ENCODE peak calls at places on chromosomes 7 and 10, in eight cellular contexts. J, Z, X, C, R, G, N and A are unnamed samples.

GRCh38 chr10:130801784-130802183 is 509.7 kb downstream of the TCERG1L start:
- DNase-seq in J (no peak), Z (no peak), X (no peak), C (no peak), R (no peak), G (no peak), N (no peak), A (no peak)

GRCh38 chr7:106285801-106286492 is 1.2 kb upstream of the NAMPT start:
- DNase-seq in J (no peak), Z (peak; percentile 75), X (no peak), C (no peak), R (no peak), G (peak; percentile 73), N (no peak), A (no peak)

GRCh38 chr7:159093351-159093971 is 51.2 kb downstream of the VIPR2 start:
- DNase-seq in J (peak; percentile 61), Z (no peak), X (no peak), C (no peak), R (no peak), G (no peak), N (no peak), A (no peak)

GRCh38 chr7:25382175-25382574 is 153.9 kb upstream of the NPVF start:
- DNase-seq in J (no peak), Z (no peak), X (no peak), C (no peak), R (no peak), G (no peak), N (no peak), A (no peak)

GRCh38 chr7:4102231-4102841 is 579.8 kb upstream of the FOXK1 start:
- DNase-seq in J (no peak), Z (no peak), X (no peak), C (no peak), R (no peak), G (no peak), N (no peak), A (no peak)

GRCh38 chr10:110797416-110797815 is 74.3 kb upstream of the PDCD4 start:
- DNase-seq in J (no peak), Z (no peak), X (no peak), C (no peak), R (no peak), G (no peak), N (no peak), A (no peak)

GRCh38 chr10:70544431-70545340 is 57.9 kb downstream of the PRF1 start:
- DNase-seq in J (no peak), Z (no peak), X (no peak), C (no peak), R (no peak), G (no peak), N (no peak), A (no peak)

GRCh38 chr10:89837173-89838001 is 136.0 kb downstream of the KIF20B start:
- DNase-seq in J (peak; percentile 67), Z (peak; percentile 55), X (peak; percentile 32), C (no peak), R (peak; percentile 69), G (peak; percentile 8), N (peak; percentile 22), A (peak; percentile 11)

GRCh38 chr10:62021116-62021515 is 119.6 kb downstream of the ARID5B start:
- DNase-seq in J (no peak), Z (no peak), X (no peak), C (no peak), R (no peak), G (no peak), N (no peak), A (no peak)

GRCh38 chr10:99853655-99854054 is 71.2 kb downstream of the ABCC2 start:
- DNase-seq in J (no peak), Z (no peak), X (no peak), C (no peak), R (no peak), G (no peak), N (no peak), A (no peak)

DNA sequence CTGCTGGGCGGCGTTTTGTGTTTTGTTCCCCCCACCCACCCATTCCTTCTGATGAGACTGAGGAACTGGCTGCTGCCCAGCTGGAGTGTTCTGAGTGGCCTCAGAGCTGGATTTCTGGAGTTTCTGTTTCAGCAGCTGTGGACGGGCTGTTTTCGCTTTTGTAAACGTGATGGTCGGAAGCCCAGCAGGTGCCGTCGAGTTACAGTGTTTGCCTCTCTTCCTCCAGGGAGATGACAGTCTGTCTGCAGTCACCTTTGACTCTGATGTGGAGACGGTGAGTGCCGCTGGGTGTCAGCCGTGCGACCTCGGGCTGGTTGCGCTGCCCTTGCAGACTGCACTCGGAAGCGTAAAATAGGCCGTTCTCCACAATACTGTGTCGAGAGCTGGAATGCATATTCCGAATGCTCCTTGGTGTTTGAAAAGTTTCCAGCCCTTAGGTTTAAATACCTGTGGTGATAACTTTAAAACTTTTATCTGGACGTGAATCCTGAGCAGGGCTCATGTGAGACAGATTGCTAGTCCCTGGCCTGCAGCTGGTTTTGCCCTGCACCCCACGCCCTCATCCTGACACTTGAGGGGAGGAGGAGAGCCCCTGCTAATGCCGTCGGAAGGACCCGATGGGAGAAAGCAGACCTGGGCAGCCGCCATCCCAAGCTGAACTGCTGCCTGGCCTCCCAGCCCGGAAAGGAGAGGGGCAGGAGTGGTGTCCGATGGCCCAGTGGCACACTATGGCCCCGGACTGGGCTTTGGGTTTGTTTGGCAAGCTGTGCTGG is 8.3 kb downstream of the IQCE start:
- DNase-seq in J (no peak), Z (no peak), X (no peak), C (no peak), R (no peak), G (no peak), N (no peak), A (no peak)
- H3K4me3 ChIP-seq in J (peak overlapping the region; percentile 16), Z (no peak overlapping the region), X (no peak overlapping the region), C (no peak overlapping the region), R (no peak overlapping the region), G (no peak overlapping the region), N (no peak overlapping the region), A (no peak overlapping the region)

GRCh38 chr7:35605760-35606159 is 89.2 kb downstream of the HERPUD2 start:
- DNase-seq in J (no peak), Z (peak; percentile 70), X (no peak), C (peak; percentile 43), R (no peak), G (peak; percentile 82), N (peak; percentile 7), A (no peak)
- H3K27ac ChIP-seq in J (no peak overlapping the region), Z (no peak overlapping the region), X (no peak overlapping the region), C (no peak overlapping the region), R (no peak overlapping the region), G (peak overlapping the region; percentile 50), N (no peak overlapping the region), A (no peak overlapping the region)

DNA sequence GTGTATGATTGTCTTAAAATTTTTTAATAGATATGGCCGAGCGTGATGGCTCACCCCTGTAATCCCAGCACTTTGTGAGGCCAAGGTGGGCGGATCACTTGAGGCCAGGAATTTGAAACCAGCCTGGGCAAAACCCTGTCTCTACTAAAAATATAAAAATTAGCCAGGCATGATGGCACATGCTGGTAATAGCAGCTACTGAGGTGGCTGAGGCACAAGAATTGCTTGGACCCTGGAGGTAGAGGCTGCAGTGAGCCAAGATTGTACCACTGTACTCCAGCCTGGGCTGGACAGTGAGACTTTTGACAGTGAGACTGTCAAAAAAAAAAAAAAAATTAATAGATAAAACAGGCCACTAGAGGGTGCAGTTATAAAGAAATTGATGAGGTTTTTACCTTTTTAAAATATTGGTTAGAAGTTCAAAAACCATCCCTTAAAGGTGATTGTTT is 20.5 kb downstream of the NOM1 start:
- DNase-seq in J (no peak), Z (peak; percentile 24), X (no peak), C (peak; percentile 85), R (no peak), G (peak; percentile 9), N (no peak), A (no peak)
- H3K36me3 ChIP-seq in J (peaks cover 10% of the 10 kb centered on the region), Z (peaks cover 19% of the 10 kb centered on the region), X (peaks cover 47% of the 10 kb centered on the region), C (peaks cover 32% of the 10 kb centered on the region), R (no peaks in the 10 kb centered on the region), G (peaks cover 41% of the 10 kb centered on the region), N (peaks cover 6% of the 10 kb centered on the region), A (peaks cover 40% of the 10 kb centered on the region)

GRCh38 chr10:8044908-8045727 is 9.4 kb upstream of the GATA3 start:
- DNase-seq in J (peak; percentile 24), Z (no peak), X (no peak), C (peak; percentile 27), R (no peak), G (no peak), N (no peak), A (no peak)
- H3K4me3 ChIP-seq in J (peak overlapping the region; percentile 32), Z (peak overlapping the region; percentile 23), X (no peak overlapping the region), C (peak overlapping the region; percentile 54), R (no peak overlapping the region), G (peak overlapping the region; percentile 21), N (no peak overlapping the region), A (peak overlapping the region; percentile 17)

GRCh38 chr10:43929122-43929521 is 280.4 kb upstream of the ZNF32 start:
- DNase-seq in J (no peak), Z (no peak), X (no peak), C (no peak), R (no peak), G (no peak), N (no peak), A (no peak)

GRCh38 chr10:43931308-43931930 is 282.7 kb upstream of the ZNF32 start:
- DNase-seq in J (no peak), Z (peak; percentile 45), X (no peak), C (peak; percentile 3), R (no peak), G (peak; percentile 87), N (no peak), A (no peak)

GRCh38 chr10:43930243-43930642 is 281.6 kb upstream of the ZNF32 start:
- DNase-seq in J (no peak), Z (no peak), X (no peak), C (no peak), R (no peak), G (no peak), N (no peak), A (no peak)

GRCh38 chr10:43928425-43928968 is 279.8 kb upstream of the ZNF32 start:
- DNase-seq in J (no peak), Z (no peak), X (no peak), C (no peak), R (no peak), G (no peak), N (no peak), A (no peak)

GRCh38 chr10:43930777-43931176 is 282.1 kb upstream of the ZNF32 start:
- DNase-seq in J (no peak), Z (no peak), X (no peak), C (no peak), R (no peak), G (no peak), N (no peak), A (no peak)
- H3K27ac ChIP-seq in J (no peak overlapping the region), Z (no peak overlapping the region), X (no peak overlapping the region), C (no peak overlapping the region), R (no peak overlapping the region), G (peak overlapping the region; percentile 68), N (no peak overlapping the region), A (no peak overlapping the region)

DNA sequence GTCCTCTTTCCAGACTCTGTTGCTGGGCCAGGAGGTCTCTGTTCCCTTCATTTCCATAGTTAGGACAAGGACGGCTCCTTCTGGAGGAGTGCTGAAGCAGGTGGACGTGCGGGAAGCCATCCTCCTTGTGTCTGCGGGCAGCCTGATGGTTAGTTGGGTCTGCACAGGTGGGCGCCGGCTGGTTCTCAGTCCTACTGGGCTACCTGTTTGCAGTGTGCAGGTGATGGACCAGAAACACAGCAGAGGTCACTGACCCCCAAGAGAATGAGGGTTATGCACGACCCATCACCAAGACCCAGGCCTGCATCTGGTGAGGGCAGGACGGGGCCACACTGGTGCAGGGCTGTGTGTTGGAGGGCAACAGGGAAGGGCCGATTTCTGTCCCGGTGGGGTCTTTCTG is 7.8 kb downstream of the RARRES2 start:
- DNase-seq in J (peak; percentile 58), Z (no peak), X (no peak), C (no peak), R (no peak), G (no peak), N (no peak), A (no peak)
- H3K36me3 ChIP-seq in J (peaks cover 12% of the 10 kb centered on the region), Z (no peaks in the 10 kb centered on the region), X (peaks cover 7% of the 10 kb centered on the region), C (no peaks in the 10 kb centered on the region), R (no peaks in the 10 kb centered on the region), G (no peaks in the 10 kb centered on the region), N (no peaks in the 10 kb centered on the region), A (peaks cover 19% of the 10 kb centered on the region)

GRCh38 chr7:130137207-130137606 is 66.9 kb downstream of the KLHDC10 start:
- DNase-seq in J (no peak), Z (no peak), X (no peak), C (no peak), R (no peak), G (no peak), N (no peak), A (no peak)
- H3K4me3 ChIP-seq in J (no peak overlapping the region), Z (no peak overlapping the region), X (no peak overlapping the region), C (no peak overlapping the region), R (no peak overlapping the region), G (no peak overlapping the region), N (no peak overlapping the region), A (no peak overlapping the region)